ENCODE peak calls at places on chromosomes 12 and 14, in eight cellular contexts. J, S, I, F, P, K, C and Z are unnamed samples.
A peak's percentile ranks its signal among the peaks of the same experiment; 100 is the strongest.

GRCh38 chr12:10501031-10501430 is 4.7 kb upstream of the EIF2S3B start:
- DNase-seq in C (no peak), J (no peak), S (no peak), I (no peak), K (no peak), F (no peak), P (no peak), Z (no peak)

GRCh38 chr14:59507063-59507751 is 22.9 kb downstream of the JKAMP start:
- DNase-seq in P (peak; percentile 17), F (peak; percentile 49), K (peak; percentile 69), S (no peak), I (peak; percentile 53), J (no peak), C (peak; percentile 79), Z (peak; percentile 21)

GRCh38 chr12:27812502-27812901 is 32.5 kb upstream of the MANSC4 start:
- DNase-seq in I (no peak), J (no peak), P (no peak), K (no peak), F (no peak), C (no peak), S (no peak), Z (no peak)

GRCh38 chr12:113161415-113162016 is 12.0 kb downstream of the CFAP73 start:
- DNase-seq in C (no peak), S (no peak), P (no peak), F (no peak), J (no peak), I (no peak), K (peak; percentile 60), Z (peak; percentile 95)

GRCh38 chr14:32623300-32624093 is 294.4 kb downstream of the AKAP6 start:
- DNase-seq in F (no peak), J (no peak), S (no peak), P (no peak), K (no peak), I (peak; percentile 19), C (no peak), Z (no peak)

GRCh38 chr12:21828779-21829178 is 54.3 kb upstream of the KCNJ8 start:
- DNase-seq in C (no peak), P (no peak), F (no peak), K (no peak), S (no peak), J (no peak), I (peak; percentile 62), Z (no peak)

GRCh38 chr12:105253882-105254513 is 18.0 kb upstream of the APPL2 start:
- DNase-seq in F (no peak), S (no peak), I (peak; percentile 73), J (no peak), K (peak; percentile 54), P (no peak), C (no peak), Z (no peak)

GRCh38 chr12:27331299-27331926 is 1.2 kb upstream of the BMAL2 start:
- DNase-seq in C (no peak), F (no peak), P (peak; percentile 74), J (peak; percentile 84), S (no peak), K (peak; percentile 22), I (peak; percentile 98), Z (no peak)

GRCh38 chr12:15732341-15733061 is 56.7 kb downstream of the EPS8 start:
- DNase-seq in P (no peak), I (no peak), J (no peak), K (no peak), F (no peak), C (no peak), S (no peak), Z (no peak)

GRCh38 chr12:50567926-50568325 is 63.1 kb downstream of the DIP2B start:
- DNase-seq in C (no peak), P (no peak), K (no peak), F (no peak), S (no peak), I (peak; percentile 63), J (no peak), Z (no peak)

GRCh38 chr14:68692916-68693771 is 99.7 kb downstream of the ZFP36L1 start:
- DNase-seq in I (peak; percentile 82), P (no peak), C (no peak), J (peak; percentile 53), F (no peak), K (no peak), S (no peak), Z (no peak)

GRCh38 chr12:22562187-22563028 is 18.1 kb upstream of the C2CD5 start:
- DNase-seq in I (no peak), K (no peak), J (no peak), S (no peak), F (no peak), C (no peak), P (no peak), Z (no peak)

GRCh38 chr12:89872922-89873630 is 164.4 kb upstream of the ATP2B1 start:
- DNase-seq in I (no peak), K (no peak), C (no peak), J (no peak), F (no peak), S (no peak), P (no peak), Z (no peak)

GRCh38 chr12:98514984-98515367 is 414 bp upstream of the TMPO start:
- DNase-seq in I (no peak), J (no peak), P (no peak), F (no peak), C (no peak), S (no peak), K (no peak), Z (no peak)

GRCh38 chr12:75592086-75592485 is 80.7 kb upstream of the KRR1 start:
- DNase-seq in P (no peak), F (no peak), I (no peak), K (no peak), C (no peak), J (no peak), S (no peak), Z (no peak)

GRCh38 chr12:15982471-15982870 is 71.3 kb downstream of the DERA start:
- DNase-seq in P (no peak), I (peak; percentile 67), C (no peak), K (no peak), F (no peak), J (no peak), S (no peak), Z (no peak)

GRCh38 chr14:88352299-88353097 is 29.4 kb upstream of the KCNK10 start:
- DNase-seq in F (no peak), S (no peak), J (no peak), C (no peak), P (no peak), K (no peak), I (peak; percentile 11), Z (no peak)

GRCh38 chr12:96876966-96877365 is 30.1 kb upstream of the NEDD1 start:
- DNase-seq in F (no peak), S (no peak), J (no peak), I (peak; percentile 59), C (no peak), K (no peak), P (no peak), Z (no peak)

GRCh38 chr14:42214981-42215491 is 608.4 kb downstream of the LRFN5 start:
- DNase-seq in S (no peak), K (no peak), F (no peak), P (no peak), C (no peak), J (peak; percentile 33), I (peak; percentile 86), Z (no peak)

DNA sequence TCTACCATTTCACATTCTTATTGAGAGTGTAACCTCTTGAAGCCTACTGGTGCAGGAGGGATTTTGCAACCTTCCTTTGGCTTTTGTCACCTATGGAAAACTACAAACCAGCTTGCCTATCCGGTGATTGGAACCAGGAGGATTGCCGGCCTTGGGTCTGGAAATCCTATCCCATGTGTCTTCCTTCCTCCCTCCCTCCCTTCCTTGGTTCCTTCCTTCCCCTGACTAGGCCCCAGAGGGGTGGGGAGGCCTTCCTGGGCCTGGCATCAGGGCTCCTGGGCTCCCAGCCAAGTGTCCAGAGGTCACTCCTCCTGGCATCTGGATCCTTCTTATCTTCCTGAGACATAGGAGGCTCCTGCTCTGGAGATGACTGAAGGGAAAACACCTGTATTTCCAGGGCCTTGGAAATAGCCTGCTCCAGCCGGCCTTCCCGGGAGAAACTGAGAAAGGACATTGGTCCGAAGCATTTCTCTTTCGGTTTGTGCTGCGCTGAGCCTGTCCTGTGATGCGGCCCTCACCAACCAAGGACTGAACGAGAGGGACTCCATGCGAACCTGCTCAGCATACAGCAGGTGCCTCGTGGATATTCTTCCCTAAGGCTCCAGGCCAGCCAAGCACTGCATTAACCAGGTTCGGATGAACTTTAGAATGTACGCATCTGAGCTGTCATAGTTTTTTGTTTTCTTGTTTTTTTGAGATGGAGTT is 43.4 kb downstream of the PSMA6 start:
- DNase-seq in S (peak; percentile 82), F (no peak), J (no peak), K (peak; percentile 87), I (no peak), P (no peak), C (peak; percentile 94), Z (no peak)
- TF ChIP-seq CTCF in S (no peak), F (no peak), J (no peak), K (peak; percentile 7), I (no peak), P (no peak), C (no peak), Z (no peak)

GRCh38 chr14:73460691-73461127 is 2.4 kb upstream of the NUMB start:
- DNase-seq in C (no peak), K (peak; percentile 45), P (no peak), J (no peak), S (no peak), I (peak; percentile 77), F (no peak), Z (no peak)
- TF ChIP-seq CTCF in C (no peak), K (no peak), P (no peak), J (no peak), S (no peak), I (no peak), F (no peak), Z (no peak)

GRCh38 chr14:23034498-23035302 is at the start of gene PSMB5:
- DNase-seq in S (peak; percentile 91), P (peak; percentile 98), C (peak; percentile 85), K (peak; percentile 94), F (peak; percentile 64), I (peak; percentile 96), J (peak; percentile 73), Z (peak; percentile 87)
- TF ChIP-seq CTCF in S (no peak), P (no peak), C (no peak), K (peak; percentile 45), F (no peak), I (no peak), J (peak; percentile 3), Z (no peak)

GRCh38 chr12:107406932-107407331 is 278.7 kb upstream of the PWP1 start:
- DNase-seq in J (no peak), P (no peak), S (no peak), K (no peak), C (no peak), F (no peak), I (no peak), Z (no peak)

GRCh38 chr12:107405436-107405835 is 280.2 kb upstream of the PWP1 start:
- DNase-seq in I (no peak), S (no peak), J (no peak), F (no peak), P (no peak), K (no peak), C (no peak), Z (no peak)

GRCh38 chr12:107400686-107401447 is 284.7 kb upstream of the PWP1 start:
- DNase-seq in I (peak; percentile 32), S (no peak), J (no peak), F (no peak), K (no peak), C (no peak), P (peak; percentile 1), Z (no peak)

GRCh38 chr12:107402041-107403022 is 283.3 kb upstream of the PWP1 start:
- DNase-seq in I (peak; percentile 62), J (no peak), S (no peak), P (peak; percentile 5), C (peak; percentile 59), F (peak; percentile 40), K (peak; percentile 66), Z (no peak)

GRCh38 chr12:107404981-107405380 is 280.6 kb upstream of the PWP1 start:
- DNase-seq in C (no peak), I (peak; percentile 36), F (no peak), K (peak; percentile 28), P (peak; percentile 1), J (no peak), S (no peak), Z (no peak)
- TF ChIP-seq CTCF in C (no peak), I (peak; percentile 70), F (peak; percentile 44), K (peak; percentile 36), P (peak; percentile 32), J (peak; percentile 60), S (no peak), Z (peak; percentile 78)